ENCODE peak calls at places on chromosomes 13 and 19, in four cellular contexts. C is uterus, E is cardiac muscle cell, J is BE2C. H is an unnamed sample.

GRCh38 chr13:47215741-47216140 is 318.9 kb upstream of the HTR2A start:
- DNase-seq in C (no peak), E (no peak), J (peak), H (peak)

GRCh38 chr19:17841371-17841809 is 6.4 kb downstream of the JAK3 start:
- DNase-seq in C (no peak), E (no peak), J (no peak), H (no peak)

GRCh38 chr13:79481685-79482052 is 714 bp downstream of the NDFIP2 start:
- DNase-seq in C (no peak), E (no peak), J (no peak), H (no peak)

GRCh38 chr19:11164879-11165406 is 9.4 kb upstream of the SPC24 start:
- DNase-seq in C (peak), E (no peak), J (no peak), H (peak)

GRCh38 chr13:48304132-48304876 is 753 bp downstream of the RB1 start:
- DNase-seq in C (no peak), E (peak), J (peak), H (peak)

GRCh38 chr19:5624741-5625140 is 1.9 kb downstream of the SAFB start:
- DNase-seq in C (no peak), E (no peak), J (no peak), H (no peak)

GRCh38 chr19:52248256-52248655 is 21.1 kb upstream of the ZNF766 start:
- DNase-seq in C (no peak), E (peak), J (peak), H (peak)

GRCh38 chr13:60591348-60591747 is 194.3 kb downstream of the TDRD3 start:
- DNase-seq in C (no peak), E (no peak), J (no peak), H (peak)

GRCh38 chr19:13181747-13182388 is 31.7 kb downstream of the IER2 start:
- DNase-seq in C (peak), E (peak), J (peak), H (peak)

GRCh38 chr13:60716296-60716695 is 319.3 kb downstream of the TDRD3 start:
- DNase-seq in C (no peak), E (no peak), J (no peak), H (no peak)

GRCh38 chr19:14089662-14090508 is 666 bp downstream of the SAMD1 start:
- DNase-seq in C (no peak), E (peak), J (peak), H (peak)

GRCh38 chr13:27038323-27038722 is 133.3 kb downstream of the USP12 start:
- DNase-seq in C (no peak), E (no peak), J (no peak), H (peak)

GRCh38 chr13:21849323-21849722 is 178.4 kb downstream of the FGF9 start:
- DNase-seq in C (no peak), E (peak), J (no peak), H (peak)

GRCh38 chr13:28356506-28357064 is 138.3 kb downstream of the FLT1 start:
- DNase-seq in C (no peak), E (no peak), J (no peak), H (peak)

GRCh38 chr19:51702754-51703654 is 9.9 kb downstream of the SPACA6 start:
- DNase-seq in C (peak), E (no peak), J (no peak), H (no peak)

GRCh38 chr13:52455677-52456041 is 381 bp downstream of the CKAP2 start:
- DNase-seq in C (peak), E (peak), J (peak), H (peak)

GRCh38 chr19:1618157-1619093 is 13.2 kb upstream of the UQCR11 start:
- DNase-seq in C (no peak), E (peak), J (peak), H (peak)

GRCh38 chr19:32339988-32340874 is 5.2 kb upstream of the ZNF507 start:
- DNase-seq in C (peak), E (peak), J (peak), H (peak)

GRCh38 chr19:12778020-12778904 is 2.9 kb upstream of the HOOK2 start:
- DNase-seq in C (peak), E (peak), J (peak), H (peak)

GRCh38 chr13:60654405-60654804 is 257.4 kb downstream of the TDRD3 start:
- DNase-seq in C (no peak), E (peak), J (peak), H (peak)

GRCh38 chr19:16985403-16985802 is 41.2 kb downstream of the CPAMD8 start:
- DNase-seq in C (no peak), E (no peak), J (no peak), H (no peak)

GRCh38 chr19:1213391-1214286 is 8.1 kb downstream of the STK11 start:
- DNase-seq in C (peak), E (no peak), J (peak), H (peak)

GRCh38 chr19:38993271-38993670 is 17.7 kb upstream of the FBXO17 start:
- DNase-seq in C (no peak), E (no peak), J (no peak), H (peak)

GRCh38 chr13:80458546-80458945 is 117.6 kb upstream of the SPRY2 start:
- DNase-seq in C (no peak), E (no peak), J (no peak), H (peak)

GRCh38 chr13:30780338-30780981 is 45.1 kb downstream of the ALOX5AP start:
- DNase-seq in C (no peak), E (no peak), J (no peak), H (no peak)

GRCh38 chr13:50227356-50227755 is 212.1 kb downstream of the KCNRG start:
- DNase-seq in C (no peak), E (no peak), J (no peak), H (no peak)

GRCh38 chr19:16915135-16915534 is 26.3 kb downstream of the F2RL3 start:
- DNase-seq in C (no peak), E (no peak), J (no peak), H (no peak)

GRCh38 chr13:114017028-114017630 is 43.3 kb upstream of the C13orf46 start:
- DNase-seq in C (no peak), E (no peak), J (peak), H (peak)

GRCh38 chr19:44557933-44558332 is 28.5 kb upstream of the CEACAM20 start:
- DNase-seq in C (no peak), E (no peak), J (no peak), H (no peak)

GRCh38 chr13:98541701-98542203 is 35.2 kb downstream of the STK24 start:
- DNase-seq in C (no peak), E (no peak), J (peak), H (no peak)

GRCh38 chr13:64992314-64992713 is 2237.8 kb downstream of the PCDH9 start:
- DNase-seq in C (no peak), E (no peak), J (no peak), H (no peak)

GRCh38 chr13:44317752-44318550 is 55.7 kb upstream of the SERP2 start:
- DNase-seq in C (no peak), E (no peak), J (no peak), H (peak)

GRCh38 chr19:29748996-29749395 is 33.9 kb upstream of the C19orf12 start:
- DNase-seq in C (no peak), E (no peak), J (no peak), H (no peak)
- TF ChIP-seq CTCF in C (no peak), E (no peak), J (no peak), H (no peak)

DNA sequence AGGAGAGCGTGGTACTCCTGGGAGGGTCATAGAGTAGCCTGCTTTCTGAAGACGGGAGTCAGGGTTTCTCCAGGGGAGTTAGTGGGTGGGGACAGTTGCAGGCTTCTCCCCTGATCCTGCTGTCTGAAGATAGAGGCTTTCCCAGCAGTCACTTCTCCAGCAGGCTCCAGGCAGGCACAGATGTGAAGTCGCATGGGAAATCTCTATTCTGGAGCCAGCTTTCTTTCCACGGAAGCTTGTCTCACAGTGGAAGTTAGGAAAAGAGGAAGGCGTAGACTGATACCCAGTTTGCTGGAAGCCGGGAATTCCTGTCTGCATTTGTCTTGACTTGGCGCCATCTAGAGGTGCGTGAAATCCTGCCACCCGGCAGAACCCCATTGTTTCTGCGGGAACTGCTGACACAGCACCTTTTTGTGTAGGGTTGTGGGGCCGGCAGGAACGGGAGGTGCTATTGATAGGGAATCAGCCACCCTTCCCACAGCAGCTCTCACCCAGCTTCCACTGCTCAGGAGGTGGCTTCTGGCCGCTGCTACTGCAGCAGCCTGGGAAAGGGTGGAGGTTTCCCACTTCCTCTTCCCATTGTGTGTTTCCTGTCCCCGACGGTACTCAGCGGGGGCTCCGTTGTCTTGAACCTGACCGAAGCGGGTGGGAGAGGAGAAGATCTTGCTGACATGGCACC is 28.5 kb upstream of the NPAS1 start:
- DNase-seq in C (peak), E (peak), J (peak), H (peak)
- H3K4me3 ChIP-seq in C (no peak), E (no peak), J (no peak), H (no peak)

GRCh38 chr13:112982281-112983041 is 13.4 kb downstream of the MCF2L start:
- DNase-seq in C (no peak), E (no peak), J (no peak), H (no peak)
- TF ChIP-seq CTCF in C (no peak), E (no peak), J (no peak), H (no peak)

DNA sequence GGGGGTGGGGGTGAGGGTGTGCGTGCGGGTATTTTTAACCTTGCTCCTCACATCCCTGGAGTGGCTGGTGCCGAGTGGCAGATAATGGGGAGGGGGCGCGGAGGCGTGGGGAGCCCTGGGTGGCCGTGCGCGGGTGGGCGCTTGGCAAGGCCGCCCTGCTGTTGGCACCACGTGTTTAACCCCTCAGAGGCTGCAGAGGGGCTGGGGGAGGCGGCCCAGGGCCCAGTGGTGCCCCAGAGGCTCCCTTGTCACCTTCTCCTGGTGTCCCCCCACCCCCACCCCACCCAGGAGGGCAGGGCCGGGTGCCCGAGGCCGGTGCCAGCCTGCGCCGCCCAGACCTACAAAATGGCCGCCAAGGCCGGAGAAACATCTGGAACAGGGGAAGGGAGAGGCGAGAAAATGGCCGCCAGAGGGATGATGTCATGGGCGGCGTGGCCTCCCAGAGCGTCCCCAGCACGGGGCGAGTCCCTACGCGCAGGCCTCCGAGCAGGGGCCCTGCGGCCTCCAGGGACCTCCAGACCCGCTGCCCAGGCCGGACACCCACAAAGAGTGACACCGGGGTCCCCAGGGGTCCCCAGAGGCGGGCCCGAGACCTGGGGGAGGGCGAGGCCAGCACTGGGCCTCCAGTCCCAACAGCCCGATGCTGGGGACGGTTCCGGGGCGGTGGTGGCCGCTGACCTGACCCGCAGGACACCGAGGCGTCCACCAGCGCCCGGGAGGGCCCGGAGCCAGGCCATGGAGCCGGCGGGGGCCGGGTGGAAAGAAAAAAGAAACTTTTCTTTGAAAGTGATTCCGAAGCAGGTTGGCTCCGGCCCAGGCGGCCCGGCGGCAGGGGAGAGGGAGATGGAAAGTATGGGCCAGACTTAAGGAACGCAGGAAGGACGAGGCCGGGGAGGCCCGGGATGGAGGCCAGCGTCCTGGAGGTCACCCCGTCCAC is 38.2 kb downstream of the NFIC start:
- DNase-seq in C (peak), E (no peak), J (no peak), H (peak)
- H3K4me3 ChIP-seq in C (peak), E (no peak), J (no peak), H (peak)

GRCh38 chr13:87669379-87669978 is 1.7 kb upstream of the SLITRK5 start:
- DNase-seq in C (no peak), E (peak), J (peak), H (peak)
- TF ChIP-seq CTCF in C (no peak), E (peak), J (peak), H (peak)

GRCh38 chr19:7637374-7638256 is 705 bp downstream of the STXBP2 start:
- DNase-seq in C (no peak), E (no peak), J (no peak), H (peak)

GRCh38 chr19:7638802-7639465 is 2.0 kb downstream of the STXBP2 start:
- DNase-seq in C (no peak), E (no peak), J (no peak), H (no peak)

GRCh38 chr19:7635670-7636069 is 1.2 kb upstream of the STXBP2 start:
- DNase-seq in C (no peak), E (no peak), J (no peak), H (no peak)

GRCh38 chr19:7636691-7637373 is at the start of gene STXBP2:
- DNase-seq in C (no peak), E (peak), J (no peak), H (peak)

GRCh38 chr19:7636317-7636690 is 606 bp upstream of the STXBP2 start:
- DNase-seq in C (no peak), E (no peak), J (no peak), H (no peak)
- H3K4me3 ChIP-seq in C (no peak), E (no peak), J (no peak), H (peak)

DNA sequence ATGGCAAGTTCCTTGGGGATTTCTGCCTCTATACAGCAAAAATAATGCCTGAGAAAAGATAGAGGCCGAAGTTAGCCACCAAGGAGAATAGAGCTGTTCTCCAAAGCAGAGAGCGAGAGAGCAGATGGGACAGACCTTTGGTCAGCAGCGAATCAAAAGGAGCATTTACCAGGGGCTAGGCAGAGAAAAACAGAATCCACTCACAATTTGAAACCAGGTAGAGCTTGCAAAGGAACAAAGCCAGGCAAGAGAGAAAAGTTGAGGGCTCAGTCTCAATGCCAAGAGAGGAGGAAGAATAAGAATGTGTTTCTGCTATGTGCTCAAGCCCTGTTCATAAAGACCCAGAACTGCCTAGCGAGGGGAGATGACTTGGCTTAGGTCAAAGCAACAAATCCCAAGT is 112.8 kb downstream of the DCT start:
- DNase-seq in C (no peak), E (no peak), J (no peak), H (no peak)
- TF ChIP-seq CTCF in C (no peak), E (no peak), J (no peak), H (no peak)

GRCh38 chr13:83876546-83876945 is 5.7 kb downstream of the SLITRK1 start:
- DNase-seq in C (no peak), E (no peak), J (no peak), H (no peak)
- H3K4me3 ChIP-seq in C (no peak), E (no peak), J (no peak), H (no peak)

H was measured in cardiac fibroblast.